ENCODE peak calls at places on chromosomes 1 and 21, in ten cellular contexts. Y is cardiac fibroblast, I is ascending aorta, X is stomach, C is GM23338, P is epithelial cell of esophagus, A is neural progenitor cell, V is neural crest cell, K is testis, D is psoas muscle. J is an unnamed sample.

GRCh38 chr1:202656057-202656456 is 54.2 kb downstream of the SYT2 start:
- DNase-seq in Y (peak; percentile 8), A (peak; percentile 78), P (no peak), K (no peak), V (peak; percentile 44), X (no peak), I (no peak), C (peak; percentile 81), D (no peak), J (no peak)

GRCh38 chr1:32992489-32993214 is 28.0 kb upstream of the RNF19B start:
- DNase-seq in I (peak; percentile 91), D (peak; percentile 85), X (peak; percentile 89), Y (peak; percentile 99), K (peak; percentile 81), A (peak; percentile 72), P (peak; percentile 98), V (no peak), C (peak; percentile 82), J (peak; percentile 79)

GRCh38 chr1:27296773-27297214 is 25.2 kb upstream of the TMEM222 start:
- DNase-seq in D (peak; percentile 87), C (peak; percentile 88), Y (peak; percentile 65), P (peak; percentile 62), I (peak; percentile 80), A (peak; percentile 79), V (peak; percentile 84), K (peak; percentile 75), X (peak; percentile 70), J (no peak)

GRCh38 chr1:33612877-33613487 is 140.5 kb downstream of the ZSCAN20 start:
- DNase-seq in A (peak; percentile 85), D (no peak), P (peak; percentile 73), C (peak; percentile 95), K (peak; percentile 84), V (peak; percentile 75), X (peak; percentile 61), Y (peak; percentile 82), I (peak; percentile 74), J (peak; percentile 31)

GRCh38 chr1:231053493-231054162 is 13.6 kb upstream of the FAM89A start:
- DNase-seq in X (peak; percentile 88), A (no peak), Y (peak; percentile 19), V (no peak), I (no peak), K (peak; percentile 33), D (no peak), P (no peak), C (no peak), J (peak; percentile 27)

GRCh38 chr1:207919523-207920210 is 8.7 kb upstream of the CD34 start:
- DNase-seq in I (no peak), D (no peak), X (no peak), C (no peak), K (no peak), Y (no peak), P (no peak), V (no peak), A (no peak), J (peak; percentile 43)

GRCh38 chr1:237687837-237688236 is 202.9 kb downstream of the ZP4 start:
- DNase-seq in D (no peak), K (no peak), X (no peak), Y (no peak), C (no peak), V (no peak), A (no peak), I (no peak), P (no peak), J (no peak)

GRCh38 chr1:62294211-62294610 is 25.0 kb downstream of the KANK4 start:
- DNase-seq in P (peak; percentile 25), A (peak; percentile 45), C (peak; percentile 66), K (no peak), I (no peak), V (no peak), Y (no peak), D (no peak), X (peak; percentile 33), J (no peak)

GRCh38 chr1:223341111-223341510 is 22.9 kb downstream of the SUSD4 start:
- DNase-seq in A (no peak), I (no peak), V (no peak), D (peak; percentile 77), C (no peak), X (peak; percentile 46), K (peak; percentile 76), Y (no peak), P (peak; percentile 68), J (peak; percentile 7)

GRCh38 chr1:899636-900317 is 23.9 kb upstream of the SAMD11 start:
- DNase-seq in C (no peak), P (no peak), D (no peak), Y (no peak), X (no peak), A (no peak), I (no peak), V (no peak), K (no peak), J (no peak)

GRCh38 chr1:156922986-156923564 is 2.6 kb downstream of the LRRC71 start:
- DNase-seq in A (no peak), V (no peak), X (peak; percentile 53), P (no peak), K (no peak), D (no peak), I (no peak), Y (no peak), C (no peak), J (no peak)

GRCh38 chr1:115712911-115713609 is 55.5 kb downstream of the CASQ2 start:
- DNase-seq in X (no peak), A (no peak), K (no peak), V (no peak), P (peak; percentile 19), I (no peak), Y (no peak), D (no peak), C (peak; percentile 37), J (no peak)

GRCh38 chr1:160614410-160614809 is 32.4 kb downstream of the SLAMF1 start:
- DNase-seq in Y (no peak), V (no peak), K (no peak), X (no peak), C (no peak), D (no peak), I (no peak), A (no peak), P (no peak), J (no peak)

GRCh38 chr1:89698624-89699023 is 65.7 kb downstream of the LRRC8C start:
- DNase-seq in X (no peak), C (no peak), V (no peak), D (no peak), I (no peak), A (no peak), P (no peak), Y (no peak), K (no peak), J (no peak)

GRCh38 chr1:240194120-240194519 is 102.4 kb downstream of the FMN2 start:
- DNase-seq in K (no peak), X (no peak), C (no peak), A (no peak), Y (no peak), V (no peak), D (no peak), I (no peak), P (no peak), J (peak; percentile 76)

GRCh38 chr1:210696709-210697108 is 368.0 kb downstream of the HHAT start:
- DNase-seq in V (no peak), C (no peak), K (no peak), I (no peak), P (no peak), Y (no peak), A (no peak), D (no peak), X (no peak), J (no peak)

GRCh38 chr1:170049191-170049800 is 25.2 kb downstream of the KIFAP3 start:
- DNase-seq in D (no peak), Y (no peak), C (no peak), K (no peak), I (no peak), V (no peak), X (no peak), P (no peak), A (no peak), J (no peak)

GRCh38 chr21:35503646-35504045 is 454.5 kb upstream of the RUNX1 start:
- DNase-seq in X (no peak), V (no peak), C (no peak), A (peak; percentile 11), D (no peak), Y (peak; percentile 50), P (no peak), K (peak; percentile 25), I (no peak), J (no peak)

GRCh38 chr21:31780944-31781343 is 49.0 kb upstream of the SCAF4 start:
- DNase-seq in D (no peak), I (no peak), C (peak; percentile 21), X (no peak), K (no peak), Y (no peak), V (no peak), A (no peak), P (peak; percentile 75), J (no peak)

GRCh38 chr1:229848762-229849677 is 218.0 kb upstream of the GALNT2 start:
- DNase-seq in C (peak; percentile 73), D (no peak), K (no peak), Y (peak; percentile 45), I (no peak), A (peak; percentile 57), P (peak; percentile 46), X (no peak), V (no peak), J (no peak)
- TF ChIP-seq CTCF in C (peak; percentile 76), D (peak; percentile 39), K (no peak), Y (peak; percentile 48), I (peak; percentile 11), A (peak; percentile 78), P (peak; percentile 60), X (no peak), V (peak; percentile 69), J (peak; percentile 14)

GRCh38 chr1:79044974-79045650 is 38.6 kb upstream of the ADGRL4 start:
- DNase-seq in Y (no peak), D (peak; percentile 41), P (no peak), K (no peak), X (no peak), V (no peak), I (no peak), A (peak; percentile 66), C (peak; percentile 65), J (no peak)
- TF ChIP-seq CTCF in Y (no peak), D (no peak), P (no peak), K (no peak), X (no peak), V (no peak), I (no peak), A (peak; percentile 50), C (peak; percentile 69), J (no peak)

DNA sequence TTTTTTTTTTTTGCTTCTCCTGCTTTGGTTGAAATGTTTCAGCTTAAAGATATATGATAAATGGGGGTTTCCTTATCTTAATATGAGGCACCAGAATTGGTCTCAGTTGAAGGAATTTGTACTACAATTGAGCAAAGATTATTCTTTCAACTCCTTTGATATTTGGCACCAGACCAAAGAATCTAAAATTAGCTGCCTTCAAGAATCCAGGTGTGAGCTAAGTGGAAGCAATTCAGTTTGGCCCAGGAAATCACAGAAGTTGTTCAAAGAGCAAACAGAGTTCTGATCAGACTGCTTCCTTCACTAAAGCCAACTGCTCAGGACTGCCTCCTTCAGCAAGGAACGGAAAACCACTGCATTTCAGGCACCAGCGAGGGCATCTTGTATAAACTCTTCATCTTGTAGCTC is 68.3 kb upstream of the BCAR3 start:
- DNase-seq in Y (peak; percentile 13), D (no peak), V (no peak), I (no peak), A (peak; percentile 39), P (peak; percentile 51), C (peak; percentile 70), X (peak; percentile 36), K (no peak), J (no peak)
- TF ChIP-seq CTCF in Y (peak; percentile 22), D (no peak), V (peak; percentile 12), I (no peak), A (peak; percentile 39), P (peak; percentile 53), C (peak; percentile 65), X (no peak), K (no peak), J (no peak)

GRCh38 chr1:5979536-5980313 is 12.5 kb downstream of the NPHP4 start:
- DNase-seq in V (no peak), K (no peak), I (no peak), X (no peak), Y (no peak), D (peak; percentile 23), A (no peak), C (no peak), P (no peak), J (no peak)
- TF ChIP-seq CTCF in V (no peak), K (no peak), I (no peak), X (no peak), Y (no peak), D (no peak), A (no peak), C (no peak), P (no peak), J (no peak)